ENCODE peak calls at places on chromosomes 11 and 22, in six cellular contexts. D is neural progenitor cell, A is GM23248, L is hepatocyte, K is foreskin fibroblast, Q is skeletal muscle cell. P is an unnamed sample.

GRCh38 chr22:40694409-40694808 is 15.1 kb downstream of the MCHR1 start:
- DNase-seq in L (no peak), A (no peak), K (no peak), Q (no peak), D (no peak), P (no peak)

GRCh38 chr11:13038366-13038765 is 29.2 kb downstream of the RASSF10 start:
- DNase-seq in Q (no peak), A (peak), K (no peak), L (no peak), D (no peak), P (no peak)

GRCh38 chr11:10317776-10318526 is 13.1 kb downstream of the ADM start:
- DNase-seq in K (no peak), L (no peak), D (peak), Q (no peak), A (no peak), P (no peak)

GRCh38 chr11:123653997-123654565 is 343 bp downstream of the SCN3B start:
- DNase-seq in A (peak), D (peak), K (peak), L (peak), Q (no peak), P (peak)

GRCh38 chr22:18962308-18962635 is 26.2 kb upstream of the PRODH start:
- DNase-seq in L (no peak), Q (no peak), K (no peak), D (no peak), A (no peak), P (no peak)

GRCh38 chr11:42013656-42014201 is 554.3 kb upstream of the LRRC4C start:
- DNase-seq in D (no peak), L (no peak), A (no peak), K (no peak), Q (no peak), P (no peak)

GRCh38 chr11:67615455-67616430 is 9.0 kb downstream of the NDUFV1 start:
- DNase-seq in L (peak), Q (no peak), D (peak), K (no peak), A (peak), P (no peak)

GRCh38 chr11:80595011-80595410 is 1154.2 kb upstream of the TENM4 start:
- DNase-seq in L (peak), K (no peak), D (no peak), Q (no peak), A (no peak), P (peak)

GRCh38 chr11:103800406-103801114 is 235.9 kb upstream of the DDI1 start:
- DNase-seq in A (peak), D (peak), Q (no peak), L (no peak), K (no peak), P (peak)

GRCh38 chr11:70713988-70714665 is 315.8 kb downstream of the CTTN start:
- DNase-seq in L (no peak), D (peak), Q (no peak), K (no peak), A (no peak), P (no peak)

GRCh38 chr11:92892769-92893168 is 76.7 kb upstream of the MTNR1B start:
- DNase-seq in L (no peak), A (no peak), D (no peak), K (no peak), Q (no peak), P (no peak)

GRCh38 chr11:17696741-17697140 is 22.6 kb upstream of the MYOD1 start:
- DNase-seq in L (no peak), Q (no peak), D (no peak), K (no peak), A (no peak), P (no peak)

GRCh38 chr22:49161002-49161850 is 666.4 kb downstream of the BRD1 start:
- DNase-seq in A (no peak), K (no peak), Q (no peak), L (no peak), D (no peak), P (no peak)

GRCh38 chr11:107564877-107565218 is 687 bp downstream of the ALKBH8 start:
- DNase-seq in Q (no peak), L (no peak), A (no peak), K (no peak), D (no peak), P (no peak)

GRCh38 chr11:107562647-107563208 is 2.8 kb downstream of the ALKBH8 start:
- DNase-seq in Q (no peak), A (peak), K (peak), D (no peak), L (no peak), P (peak)

GRCh38 chr11:107561688-107562087 is 3.8 kb downstream of the ALKBH8 start:
- DNase-seq in Q (peak), K (peak), A (peak), D (no peak), L (no peak), P (peak)

GRCh38 chr11:107565219-107565937 is at the start of gene ALKBH8:
- DNase-seq in A (peak), K (peak), L (peak), D (peak), Q (no peak), P (peak)

GRCh38 chr11:107563702-107564101 is 1.8 kb downstream of the ALKBH8 start:
- DNase-seq in D (peak), A (peak), L (peak), K (peak), Q (no peak), P (peak)
- H3K4me3 ChIP-seq in D (no peak), A (peak), L (no peak), K (peak), Q (no peak), P (no peak)

GRCh38 chr22:35155403-35156025 is 89.6 kb downstream of the ISX start:
- DNase-seq in Q (no peak), D (peak), L (no peak), A (no peak), K (no peak), P (no peak)
- H3K4me3 ChIP-seq in Q (no peak), D (no peak), L (no peak), A (no peak), K (no peak), P (no peak)

GRCh38 chr11:117478126-117478856 is 150.6 kb downstream of the CEP164 start:
- DNase-seq in L (no peak), D (no peak), K (no peak), A (no peak), Q (no peak), P (no peak)
- H3K4me3 ChIP-seq in L (no peak), D (no peak), K (no peak), A (no peak), Q (no peak), P (no peak)

DNA sequence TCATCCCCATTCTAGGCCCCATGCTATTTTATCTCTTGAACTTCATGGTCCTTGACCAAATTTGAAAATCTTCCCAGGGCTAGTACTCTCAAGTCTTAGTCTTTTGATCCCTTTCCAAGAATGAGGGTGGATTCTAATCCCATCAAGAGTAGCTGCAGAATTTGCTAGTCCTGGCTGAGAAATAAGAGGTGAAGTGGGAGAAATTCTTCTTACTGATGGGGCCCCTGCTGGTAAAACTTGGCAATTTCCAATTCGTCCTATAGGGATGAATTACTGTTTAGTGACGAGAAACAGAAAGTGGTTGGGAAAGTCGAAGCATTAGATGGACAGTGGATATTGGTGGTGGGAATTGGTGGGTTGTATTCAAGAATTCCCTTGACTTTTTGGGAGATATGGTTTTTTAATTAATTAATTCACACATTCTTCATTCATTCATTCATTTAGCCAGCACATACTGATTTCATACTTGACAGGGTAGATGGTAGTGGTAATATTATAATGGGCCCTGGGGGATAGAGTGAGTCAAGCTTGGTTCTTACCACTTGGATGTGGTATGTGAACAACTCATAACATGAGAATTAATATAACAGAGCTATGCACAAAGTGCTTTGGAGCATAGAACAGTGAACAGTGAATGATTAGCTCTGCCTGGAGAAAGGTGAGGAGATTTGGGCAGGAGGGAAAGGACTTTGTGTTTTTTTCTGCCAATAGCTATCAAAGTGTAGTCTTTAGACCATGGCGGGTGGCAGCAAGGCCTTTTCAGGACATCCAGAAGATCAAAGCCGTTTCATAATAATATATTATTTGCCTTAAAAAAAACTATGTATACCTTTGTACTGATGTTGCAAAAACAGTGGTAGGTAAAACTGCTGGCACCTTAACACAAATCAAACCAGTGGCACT is 103.8 kb downstream of the STIM1 start:
- DNase-seq in D (peak), K (peak), Q (peak), A (peak), L (no peak), P (peak)
- H3K4me3 ChIP-seq in D (no peak), K (no peak), Q (no peak), A (no peak), L (no peak), P (no peak)

DNA sequence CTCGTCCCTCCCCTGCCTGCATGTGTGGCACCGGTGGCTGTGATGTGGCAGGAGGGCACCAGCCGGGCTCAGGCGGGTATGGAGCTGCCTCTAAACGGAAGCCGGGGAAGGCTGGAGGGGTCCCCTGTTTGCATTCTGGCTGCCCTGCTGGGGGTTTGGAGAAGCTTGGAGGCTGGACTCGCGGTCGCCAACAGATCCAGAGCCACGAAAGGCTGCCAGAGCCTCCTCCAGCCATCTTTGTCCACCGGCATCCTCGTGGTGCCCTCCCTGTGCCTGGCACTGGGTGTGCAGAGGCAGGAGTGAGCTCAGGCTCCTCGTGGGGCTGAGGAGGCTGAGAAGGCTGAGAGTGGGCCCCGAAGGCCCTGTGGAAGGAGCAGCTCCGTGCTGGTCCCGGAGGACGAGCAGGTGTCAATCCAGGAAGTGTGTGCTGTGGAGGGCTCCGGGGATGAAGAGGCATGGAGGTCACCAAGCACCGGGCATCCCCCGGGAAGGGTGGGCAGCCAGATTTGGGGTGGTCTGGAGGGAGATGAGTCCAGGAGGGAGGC is 937 bp downstream of the KDELR3 start:
- DNase-seq in Q (no peak), K (no peak), A (no peak), L (peak), D (no peak), P (no peak)
- H3K4me3 ChIP-seq in Q (peak), K (peak), A (peak), L (peak), D (no peak), P (peak)

GRCh38 chr11:76787271-76787670 is 4.1 kb downstream of the TSKU start:
- DNase-seq in K (no peak), D (no peak), A (no peak), Q (no peak), L (no peak), P (no peak)
- H3K4me3 ChIP-seq in K (no peak), D (no peak), A (no peak), Q (no peak), L (no peak), P (no peak)

DNA sequence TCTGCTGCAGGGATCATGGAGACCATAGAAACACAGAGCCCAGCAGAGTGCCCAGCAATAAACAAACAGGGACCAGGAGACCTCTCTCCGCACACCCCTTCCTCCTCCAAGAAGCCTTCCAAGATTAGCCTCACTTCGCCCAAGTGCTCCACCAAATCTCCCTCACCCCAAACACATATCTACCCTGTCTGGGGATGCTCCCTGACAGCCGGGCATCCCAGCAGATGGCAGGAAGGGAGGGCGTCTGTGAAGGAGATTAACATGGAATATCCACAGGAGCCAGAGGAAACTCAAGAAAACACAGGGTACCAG is 26.5 kb downstream of the ARAP1 start:
- DNase-seq in D (no peak), A (no peak), L (no peak), Q (no peak), K (no peak), P (no peak)
- H3K4me3 ChIP-seq in D (no peak), A (no peak), L (no peak), Q (no peak), K (no peak), P (no peak)